ENCODE peak calls at places on chromosome 6, in five cellular contexts. W, Z, J, S and U are unnamed samples.

GRCh38 chr6:2448826-2449571 is 203.6 kb upstream of the GMDS start:
- DNase-seq in W (peak), Z (peak), J (peak), S (no peak), U (no peak)

GRCh38 chr6:133313068-133313467 is 71.9 kb downstream of the EYA4 start:
- DNase-seq in W (peak), Z (no peak), J (peak), S (no peak), U (no peak)

GRCh38 chr6:622462-622861 is 34.4 kb downstream of the HUS1B start:
- DNase-seq in W (no peak), Z (no peak), J (no peak), S (no peak), U (no peak)

GRCh38 chr6:160974304-160974771 is 17.2 kb upstream of the MAP3K4 start:
- DNase-seq in W (no peak), Z (peak), J (no peak), S (no peak), U (no peak)

GRCh38 chr6:120681204-120681603 is 653.1 kb downstream of the TBC1D32 start:
- DNase-seq in W (no peak), Z (no peak), J (no peak), S (no peak), U (no peak)

GRCh38 chr6:64330694-64331309 is 695.2 kb downstream of the PHF3 start:
- DNase-seq in W (peak), Z (peak), J (peak), S (no peak), U (no peak)

GRCh38 chr6:95099410-95099809 is 477.9 kb upstream of the MANEA start:
- DNase-seq in W (no peak), Z (no peak), J (no peak), S (no peak), U (no peak)

GRCh38 chr6:83464741-83465140 is 33.9 kb upstream of the ME1 start:
- DNase-seq in W (no peak), Z (no peak), J (no peak), S (no peak), U (no peak)

GRCh38 chr6:99603421-99604160 is 3.0 kb upstream of the PRDM13 start:
- DNase-seq in W (peak), Z (no peak), J (peak), S (no peak), U (no peak)

GRCh38 chr6:151313060-151313459 is 73.3 kb downstream of the AKAP12 start:
- DNase-seq in W (peak), Z (no peak), J (no peak), S (no peak), U (no peak)

GRCh38 chr6:106694343-106694742 is 65.0 kb downstream of the QRSL1 start:
- DNase-seq in W (no peak), Z (no peak), J (no peak), S (no peak), U (no peak)

GRCh38 chr6:106688177-106688951 is 59.0 kb downstream of the QRSL1 start:
- DNase-seq in W (no peak), Z (no peak), J (no peak), S (no peak), U (no peak)

GRCh38 chr6:106692112-106692822 is 62.9 kb downstream of the QRSL1 start:
- DNase-seq in W (peak), Z (peak), J (peak), S (no peak), U (no peak)

GRCh38 chr6:106692823-106693216 is 63.4 kb downstream of the QRSL1 start:
- DNase-seq in W (no peak), Z (no peak), J (no peak), S (no peak), U (no peak)

GRCh38 chr6:106693343-106693742 is 64.0 kb downstream of the QRSL1 start:
- DNase-seq in W (no peak), Z (no peak), J (no peak), S (no peak), U (no peak)
- H3K27ac ChIP-seq in W (peak), Z (no peak), J (no peak), S (no peak), U (no peak)

GRCh38 chr6:167787896-167788530 is 38.7 kb upstream of the AFDN start:
- DNase-seq in W (no peak), Z (no peak), J (no peak), S (no peak), U (no peak)
- H3K27ac ChIP-seq in W (no peak), Z (no peak), J (no peak), S (no peak), U (no peak)

GRCh38 chr6:26254666-26255176 is 110.3 kb upstream of the BTN3A2 start:
- DNase-seq in W (no peak), Z (no peak), J (no peak), S (no peak), U (no peak)

GRCh38 chr6:26257272-26257671 is 107.7 kb upstream of the BTN3A2 start:
- DNase-seq in W (no peak), Z (no peak), J (no peak), S (no peak), U (no peak)

GRCh38 chr6:26260791-26261484 is 104.1 kb upstream of the BTN3A2 start:
- DNase-seq in W (no peak), Z (no peak), J (no peak), S (no peak), U (no peak)

GRCh38 chr6:26260110-26260637 is 104.8 kb upstream of the BTN3A2 start:
- DNase-seq in W (no peak), Z (no peak), J (no peak), S (no peak), U (no peak)

GRCh38 chr6:26258199-26258977 is 106.6 kb upstream of the BTN3A2 start:
- DNase-seq in W (peak), Z (no peak), J (peak), S (no peak), U (no peak)
- H3K27ac ChIP-seq in W (no peak), Z (no peak), J (no peak), S (no peak), U (no peak)

GRCh38 chr6:156771761-156772160 is 5.4 kb upstream of the ARID1B start:
- DNase-seq in W (no peak), Z (no peak), J (no peak), S (no peak), U (no peak)
- H3K27ac ChIP-seq in W (no peak), Z (no peak), J (no peak), S (no peak), U (no peak)

DNA sequence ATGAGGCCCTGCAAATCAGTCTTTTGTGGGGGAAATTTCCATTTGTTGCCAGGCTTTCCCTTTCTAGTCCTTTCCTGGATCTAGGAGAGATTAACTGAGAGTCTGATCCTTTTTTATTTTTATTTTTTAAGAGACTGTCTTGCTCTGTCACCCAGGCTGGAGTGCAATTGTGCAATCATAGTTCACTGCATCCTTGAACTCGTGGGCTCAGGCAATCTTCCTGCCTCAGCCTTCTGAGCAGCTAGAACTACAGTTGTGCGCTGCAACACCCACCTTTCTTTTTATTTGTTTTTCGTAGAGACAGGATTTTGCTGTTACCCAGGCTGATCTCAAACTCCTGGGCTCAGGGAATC is 22.9 kb downstream of the OR2B2 start:
- DNase-seq in W (no peak), Z (no peak), J (no peak), S (no peak), U (no peak)
- H3K27ac ChIP-seq in W (peak), Z (no peak), J (peak), S (no peak), U (no peak)

GRCh38 chr6:142378138-142378875 is 76.5 kb downstream of the ADGRG6 start:
- DNase-seq in W (peak), Z (peak), J (no peak), S (no peak), U (no peak)
- H3K27ac ChIP-seq in W (peak), Z (peak), J (no peak), S (no peak), U (no peak)